ENCODE peak calls at places on chromosomes 3 and 15, in ten cellular contexts. G, D, Q, A, R, X, P, K, W and U are unnamed samples.

GRCh38 chr3:193114431-193115340 is 126.3 kb upstream of the PLAAT1 start:
- DNase-seq in R (no peak), Q (no peak), P (no peak), W (no peak), G (no peak), A (no peak), K (no peak), X (no peak), D (no peak), U (no peak)

GRCh38 chr3:106610362-106610997 is 741.7 kb upstream of the CBLB start:
- DNase-seq in D (no peak), A (no peak), X (no peak), Q (peak), R (no peak), P (no peak), K (no peak), G (no peak), W (no peak), U (no peak)

GRCh38 chr3:2947536-2947935 is 162.6 kb downstream of the IL5RA start:
- DNase-seq in G (no peak), P (no peak), R (peak), K (no peak), A (no peak), W (no peak), X (no peak), Q (no peak), D (no peak), U (no peak)

GRCh38 chr15:82952156-82953081 is at the start of gene HOMER2:
- DNase-seq in G (peak), R (peak), K (no peak), Q (no peak), D (peak), A (peak), X (peak), W (peak), P (no peak), U (no peak)

GRCh38 chr3:159726231-159726964 is 262.2 kb upstream of the IL12A start:
- DNase-seq in D (no peak), R (no peak), K (no peak), W (no peak), Q (no peak), X (no peak), A (no peak), P (no peak), G (no peak), U (peak)

GRCh38 chr3:195709676-195710085 is 11.1 kb upstream of the MUC20 start:
- DNase-seq in R (no peak), Q (no peak), G (no peak), A (no peak), X (no peak), W (no peak), D (no peak), K (no peak), P (no peak), U (no peak)

GRCh38 chr3:79467721-79468120 is 300.1 kb downstream of the ROBO1 start:
- DNase-seq in G (no peak), D (no peak), R (no peak), K (no peak), P (no peak), Q (no peak), W (no peak), X (no peak), A (no peak), U (no peak)

GRCh38 chr3:42709621-42710020 is 7.0 kb upstream of the HHATL start:
- DNase-seq in K (no peak), W (no peak), D (no peak), G (peak), A (no peak), P (no peak), Q (no peak), R (no peak), X (no peak), U (no peak)

GRCh38 chr15:85316244-85316934 is 64.0 kb upstream of the AKAP13 start:
- DNase-seq in W (peak), D (peak), P (no peak), R (no peak), X (no peak), A (peak), K (no peak), G (no peak), Q (no peak), U (peak)

GRCh38 chr3:176663819-176664218 is 533.5 kb downstream of the TBL1XR1 start:
- DNase-seq in G (no peak), K (peak), Q (peak), W (no peak), R (peak), D (peak), A (peak), P (no peak), X (peak), U (peak)

GRCh38 chr15:89129123-89129815 is 41.0 kb downstream of the ABHD2 start:
- DNase-seq in P (no peak), Q (peak), X (peak), A (peak), G (peak), K (peak), R (peak), W (peak), D (no peak), U (no peak)

DNA sequence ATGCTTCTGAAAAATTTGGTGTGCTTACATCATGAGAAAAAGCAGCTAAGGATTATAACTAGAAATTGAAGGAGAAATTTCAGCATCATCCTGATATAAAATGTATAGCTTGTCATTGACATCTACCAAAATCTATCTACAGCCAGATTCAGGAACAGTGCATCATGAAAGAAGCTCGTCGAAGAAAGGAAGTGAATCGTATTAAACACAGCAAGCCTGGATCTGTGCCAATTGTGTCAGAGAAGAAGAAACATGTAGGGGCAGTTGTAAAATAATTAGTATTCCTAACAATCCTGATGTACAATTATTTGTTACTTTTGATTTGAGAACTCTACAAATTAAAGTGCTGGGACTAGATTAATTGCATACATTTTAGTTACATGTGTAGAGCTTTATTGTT is 37.2 kb downstream of the AP4E1 start:
- DNase-seq in P (no peak), R (no peak), X (no peak), Q (peak), W (no peak), D (no peak), G (no peak), K (no peak), A (no peak), U (no peak)
- TF ChIP-seq MAX in P (no peak), R (no peak), X (no peak), Q (no peak), W (no peak), D (no peak), G (no peak), K (no peak), A (no peak), U (no peak)

DNA sequence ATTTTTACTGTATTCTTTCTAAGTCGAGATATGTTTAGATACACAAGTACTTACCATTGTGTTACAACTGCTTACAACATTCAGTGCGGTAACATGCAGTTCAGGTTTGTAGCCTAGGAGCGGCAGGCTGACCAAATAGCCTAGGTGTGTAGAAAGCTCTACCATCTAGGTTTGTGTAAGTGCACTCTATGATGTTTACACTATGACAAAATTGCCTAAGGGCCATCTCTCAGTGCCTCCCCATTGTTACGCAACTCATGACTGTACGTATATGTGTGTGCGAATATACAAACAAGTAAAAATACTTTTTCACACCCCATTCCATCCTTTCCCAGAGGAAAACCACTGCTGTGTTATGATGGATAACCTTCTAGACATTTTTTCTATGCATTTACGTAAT is 44.3 kb downstream of the PXYLP1 start:
- DNase-seq in D (peak), R (no peak), G (no peak), W (no peak), K (no peak), X (peak), P (no peak), Q (no peak), A (peak), U (no peak)
- TF ChIP-seq MAX in D (peak), R (no peak), G (no peak), W (no peak), K (no peak), X (no peak), P (no peak), Q (no peak), A (no peak), U (no peak)

DNA sequence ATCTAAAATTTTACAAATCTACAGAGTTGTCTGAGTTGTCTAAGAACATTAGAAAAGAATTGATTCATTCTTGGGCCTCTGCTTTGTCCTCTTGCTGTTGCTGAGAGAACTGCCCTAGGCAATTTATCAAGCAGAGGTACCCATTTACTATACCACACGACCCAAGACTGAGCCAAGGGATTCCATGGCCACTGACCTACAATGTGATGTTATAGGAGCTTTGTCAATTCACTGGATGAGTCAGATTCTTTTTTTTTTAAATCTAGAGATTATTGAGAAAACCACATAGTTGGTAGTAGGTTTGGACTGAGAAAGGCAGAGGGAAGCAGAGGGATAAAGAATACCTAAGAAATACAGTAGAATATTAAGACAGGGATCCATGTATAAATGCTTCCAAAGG is 55.3 kb downstream of the TRAT1 start:
- DNase-seq in K (no peak), Q (no peak), X (no peak), D (no peak), P (no peak), R (no peak), G (no peak), W (no peak), A (no peak), U (no peak)
- TF ChIP-seq MAX in K (no peak), Q (no peak), X (no peak), D (no peak), P (no peak), R (no peak), G (no peak), W (no peak), A (no peak), U (no peak)

GRCh38 chr3:132870596-132870995 is 148.4 kb upstream of the NPHP3 start:
- DNase-seq in W (no peak), A (no peak), G (no peak), R (no peak), Q (no peak), K (no peak), P (no peak), D (no peak), X (no peak), U (no peak)
- TF ChIP-seq MAX in W (no peak), A (no peak), G (no peak), R (no peak), Q (no peak), K (no peak), P (no peak), D (no peak), X (no peak), U (no peak)

GRCh38 chr3:141071681-141072260 is 20.6 kb downstream of the SPSB4 start:
- DNase-seq in G (no peak), Q (no peak), X (no peak), A (no peak), K (no peak), W (no peak), D (no peak), R (peak), P (no peak), U (no peak)
- TF ChIP-seq MAX in G (no peak), Q (no peak), X (no peak), A (no peak), K (no peak), W (no peak), D (no peak), R (no peak), P (no peak), U (no peak)

GRCh38 chr15:81848701-81849100 is 197.1 kb downstream of the MEX3B start:
- DNase-seq in R (no peak), G (no peak), X (no peak), K (no peak), P (no peak), D (no peak), W (no peak), Q (no peak), A (no peak), U (no peak)
- TF ChIP-seq MAX in R (no peak), G (no peak), X (no peak), K (no peak), P (no peak), D (no peak), W (no peak), Q (no peak), A (no peak), U (no peak)

DNA sequence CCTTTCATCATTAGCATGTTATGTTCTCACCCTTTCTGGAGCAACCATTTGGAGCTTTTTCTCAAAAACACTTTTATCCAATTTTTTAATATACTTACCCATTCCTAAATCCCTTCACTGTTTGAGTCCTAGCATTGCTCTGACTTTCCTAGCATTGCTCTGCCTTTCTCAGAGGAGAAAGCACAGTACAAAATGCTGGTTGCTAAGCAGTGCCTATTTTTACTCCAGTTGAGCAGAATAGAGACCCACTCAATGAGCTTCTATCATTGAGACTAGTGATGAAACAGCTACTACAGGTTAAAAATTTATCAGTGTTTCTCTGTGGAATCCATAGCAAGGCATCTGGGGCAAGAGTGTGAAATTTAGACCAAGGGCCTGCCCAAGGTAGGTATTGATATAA is 21.8 kb upstream of the IL1RAP start:
- DNase-seq in G (no peak), A (no peak), R (no peak), Q (no peak), P (no peak), X (no peak), W (no peak), D (no peak), K (no peak), U (no peak)
- TF ChIP-seq MAX in G (no peak), A (no peak), R (no peak), Q (no peak), P (no peak), X (no peak), W (no peak), D (no peak), K (no peak), U (no peak)